ENCODE peak calls at places on chromosomes 11 and 22, in ten cellular contexts. F is NCI-H1436 treated with DMSO at 0.1 percent for 48 hours; E is stimulated activated CD4-positive, alpha-beta T cell treated with anti-CD3 and anti-CD28 coated beads, Interleukin-1b, Interleukin-23, amount 100 ng/mL, for 24 hours; U is AG08396; D is stimulated activated CD8-positive, alpha-beta memory T cell treated with anti-CD3 and anti-CD28 coated beads, Interleukin-15, amount 100 ng/mL, for 1 hour; Z is fibroblast of lung; X is adipocyte; I is activated T-helper 1 cell treated with anti-CD3 and anti-CD28 coated beads, Interleukin-2, amount 50 U/mL, for 16 hours; T is fibroblast of pulmonary artery; N is NCI-H748 treated with DMSO at 0.1 percent for 48 hours. W is an unnamed sample.

GRCh38 chr11:1832181-1832988 is 2.4 kb upstream of the SYT8 start:
- DNase-seq in F (no peak), E (no peak), U (peak), D (peak), Z (peak), X (peak), I (peak), T (peak), N (no peak), W (no peak)

GRCh38 chr22:33883561-33883960 is 36.7 kb downstream of the LARGE1 start:
- DNase-seq in F (no peak), E (no peak), U (no peak), D (no peak), Z (peak), X (no peak), I (no peak), T (no peak), N (no peak), W (peak)

GRCh38 chr11:125245299-125245698 is 80.7 kb downstream of the PKNOX2 start:
- DNase-seq in F (no peak), E (no peak), U (no peak), D (no peak), Z (no peak), X (no peak), I (no peak), T (peak), N (no peak), W (no peak)

GRCh38 chr11:35418847-35419712 is at the start of gene SLC1A2:
- DNase-seq in F (no peak), E (no peak), U (peak), D (no peak), Z (peak), X (peak), I (no peak), T (peak), N (no peak), W (no peak)

GRCh38 chr11:70246196-70246595 is 24.3 kb upstream of the PPFIA1 start:
- DNase-seq in F (no peak), E (no peak), U (no peak), D (no peak), Z (peak), X (no peak), I (no peak), T (peak), N (no peak), W (peak)

GRCh38 chr22:19523240-19524169 is 705 bp downstream of the CLDN5 start:
- DNase-seq in F (no peak), E (no peak), U (peak), D (no peak), Z (peak), X (peak), I (no peak), T (peak), N (no peak), W (no peak)

GRCh38 chr11:69899957-69900821 is 81.0 kb upstream of the FGF3 start:
- DNase-seq in F (no peak), E (no peak), U (peak), D (no peak), Z (peak), X (no peak), I (no peak), T (no peak), N (no peak), W (no peak)

GRCh38 chr22:42366815-42367581 is 65.2 kb downstream of the NFAM1 start:
- DNase-seq in F (no peak), E (no peak), U (no peak), D (no peak), Z (no peak), X (peak), I (no peak), T (no peak), N (no peak), W (no peak)

GRCh38 chr11:100929377-100929776 is 200.2 kb downstream of the PGR start:
- DNase-seq in F (no peak), E (no peak), U (peak), D (no peak), Z (peak), X (peak), I (no peak), T (peak), N (no peak), W (peak)

GRCh38 chr11:15665368-15665871 is 550.7 kb downstream of the INSC start:
- DNase-seq in F (no peak), E (no peak), U (no peak), D (no peak), Z (peak), X (peak), I (no peak), T (peak), N (no peak), W (no peak)

GRCh38 chr11:72078477-72078876 is 1.9 kb downstream of the NUMA1 start:
- DNase-seq in F (no peak), E (no peak), U (no peak), D (no peak), Z (peak), X (no peak), I (no peak), T (no peak), N (no peak), W (no peak)

GRCh38 chr11:65786786-65787636 is at the start of gene OVOL1:
- DNase-seq in F (no peak), E (no peak), U (no peak), D (no peak), Z (no peak), X (no peak), I (no peak), T (no peak), N (peak), W (no peak)

GRCh38 chr11:70915158-70915795 is 337.1 kb downstream of the SHANK2 start:
- DNase-seq in F (no peak), E (no peak), U (no peak), D (no peak), Z (no peak), X (no peak), I (no peak), T (no peak), N (no peak), W (no peak)

GRCh38 chr11:33734441-33735165 is 1.6 kb downstream of the CD59 start:
- DNase-seq in F (no peak), E (no peak), U (no peak), D (no peak), Z (peak), X (peak), I (no peak), T (peak), N (peak), W (no peak)

GRCh38 chr22:24392218-24392931 is 35.0 kb upstream of the ADORA2A start:
- DNase-seq in F (no peak), E (no peak), U (no peak), D (no peak), Z (no peak), X (no peak), I (no peak), T (no peak), N (peak), W (no peak)

GRCh38 chr22:49690454-49690853 is 137.2 kb downstream of the BRD1 start:
- DNase-seq in F (no peak), E (no peak), U (no peak), D (no peak), Z (no peak), X (no peak), I (no peak), T (no peak), N (no peak), W (no peak)

GRCh38 chr22:25645964-25646363 is 81.5 kb downstream of the GRK3 start:
- DNase-seq in F (no peak), E (no peak), U (no peak), D (no peak), Z (peak), X (no peak), I (no peak), T (no peak), N (no peak), W (no peak)

GRCh38 chr22:32204856-32205722 is at the start of gene RFPL2:
- DNase-seq in F (no peak), E (no peak), U (no peak), D (no peak), Z (peak), X (no peak), I (no peak), T (peak), N (no peak), W (no peak)

GRCh38 chr11:44804449-44805151 is 77.8 kb downstream of the TSPAN18 start:
- DNase-seq in F (no peak), E (no peak), U (peak), D (no peak), Z (peak), X (peak), I (no peak), T (no peak), N (no peak), W (no peak)

GRCh38 chr11:58592760-58593472 is 14.1 kb downstream of the ZFP91 start:
- DNase-seq in F (peak), E (no peak), U (no peak), D (no peak), Z (no peak), X (no peak), I (peak), T (no peak), N (no peak), W (no peak)

GRCh38 chr11:72721689-72722049 is 30.5 kb downstream of the ARAP1 start:
- DNase-seq in F (no peak), E (no peak), U (no peak), D (no peak), Z (no peak), X (peak), I (peak), T (peak), N (no peak), W (no peak)

GRCh38 chr11:75997273-75997552 is 182.2 kb downstream of the UVRAG start:
- DNase-seq in F (no peak), E (no peak), U (no peak), D (no peak), Z (no peak), X (no peak), I (no peak), T (no peak), N (no peak), W (no peak)

GRCh38 chr11:28702450-28702790 is 594.2 kb downstream of the METTL15 start:
- DNase-seq in F (no peak), E (no peak), U (no peak), D (no peak), Z (peak), X (no peak), I (no peak), T (peak), N (no peak), W (no peak)

GRCh38 chr11:130089669-130090063 is 20.0 kb downstream of the APLP2 start:
- DNase-seq in F (no peak), E (no peak), U (no peak), D (no peak), Z (no peak), X (no peak), I (no peak), T (peak), N (no peak), W (no peak)

W was measured in NCI-H226.